ENCODE peak calls at places on chromosomes 16 and 17, in seven cellular contexts. G is AG10803, T is left ventricle myocardium inferior, K is breast epithelium, M is HFF-Myc, A is mammary epithelial cell, Q is body of pancreas. V is an unnamed sample.

GRCh38 chr17:82823004-82823403 is 16.8 kb downstream of the ZNF750 start:
- DNase-seq in T (no peak), G (no peak), M (no peak), Q (no peak), K (no peak), A (no peak), V (no peak)

GRCh38 chr17:10683853-10684252 is 13.5 kb downstream of the SCO1 start:
- DNase-seq in Q (no peak), K (no peak), A (peak), M (no peak), T (no peak), G (peak), V (no peak)

GRCh38 chr17:37743875-37744632 is 805 bp downstream of the HNF1B start:
- DNase-seq in G (no peak), M (no peak), A (no peak), Q (peak), K (no peak), T (no peak), V (no peak)

GRCh38 chr16:87766485-87766797 is 655 bp upstream of the KLHDC4 start:
- DNase-seq in K (no peak), Q (peak), M (no peak), G (no peak), A (no peak), T (no peak), V (no peak)

GRCh38 chr17:83136931-83137330 is 57.5 kb downstream of the METRNL start:
- DNase-seq in G (no peak), M (no peak), T (no peak), A (no peak), K (peak), Q (no peak), V (no peak)

GRCh38 chr17:14228903-14229302 is 7.8 kb downstream of the CDRT15 start:
- DNase-seq in K (no peak), A (no peak), Q (no peak), G (peak), M (peak), T (no peak), V (peak)

GRCh38 chr16:48617711-48618148 is 7.8 kb upstream of the N4BP1 start:
- DNase-seq in T (peak), M (no peak), K (no peak), Q (peak), G (peak), A (no peak), V (peak)

GRCh38 chr16:16092925-16093624 is 130.2 kb downstream of the ABCC6 start:
- DNase-seq in M (no peak), T (no peak), A (no peak), G (peak), Q (peak), K (no peak), V (no peak)

GRCh38 chr17:37648555-37648954 is 5.3 kb upstream of the DDX52 start:
- DNase-seq in A (peak), Q (no peak), K (no peak), G (peak), M (peak), T (no peak), V (peak)

GRCh38 chr16:85028638-85029412 is 1.2 kb downstream of the KIAA0513 start:
- DNase-seq in K (no peak), A (peak), M (no peak), Q (peak), G (peak), T (no peak), V (no peak)

GRCh38 chr17:49571764-49572163 is 3.9 kb upstream of the NXPH3 start:
- DNase-seq in M (no peak), Q (no peak), G (no peak), A (no peak), K (no peak), T (no peak), V (no peak)

GRCh38 chr17:79549111-79549915 is 61.5 kb downstream of the RBFOX3 start:
- DNase-seq in M (no peak), T (no peak), Q (no peak), A (no peak), G (no peak), K (no peak), V (no peak)

GRCh38 chr17:45241315-45242011 is 19.8 kb downstream of the FMNL1 start:
- DNase-seq in Q (no peak), K (no peak), T (no peak), M (no peak), G (no peak), A (no peak), V (no peak)

GRCh38 chr16:3720418-3720817 is 3.1 kb upstream of the TRAP1 start:
- DNase-seq in M (no peak), T (no peak), K (no peak), Q (no peak), G (no peak), A (no peak), V (no peak)

GRCh38 chr17:41500131-41500911 is 5.1 kb downstream of the KRT13 start:
- DNase-seq in A (peak), K (no peak), T (no peak), G (peak), Q (no peak), M (peak), V (no peak)

GRCh38 chr16:11621539-11621919 is 34.8 kb upstream of the LITAF start:
- DNase-seq in M (no peak), A (no peak), T (no peak), G (no peak), K (no peak), Q (no peak), V (no peak)

GRCh38 chr16:77877712-77878111 is 89.3 kb downstream of the VAT1L start:
- DNase-seq in M (peak), K (no peak), T (no peak), A (peak), G (peak), Q (no peak), V (no peak)

GRCh38 chr16:65121870-65122723 is at the start of gene CDH11:
- DNase-seq in T (peak), K (no peak), A (peak), M (no peak), G (peak), Q (peak), V (peak)

GRCh38 chr16:30005341-30006094 is 5.3 kb downstream of the DOC2A start:
- DNase-seq in G (peak), K (no peak), A (no peak), Q (peak), M (no peak), T (no peak), V (peak)

GRCh38 chr16:22008215-22009142 is 568 bp downstream of the MOSMO start:
- DNase-seq in T (no peak), M (no peak), G (no peak), A (no peak), K (no peak), Q (peak), V (no peak)

GRCh38 chr17:52157603-52158449 is 688 bp downstream of the CA10 start:
- DNase-seq in G (no peak), K (no peak), T (no peak), A (no peak), M (no peak), Q (no peak), V (no peak)

GRCh38 chr17:82884923-82885322 is 45.1 kb upstream of the ZNF750 start:
- DNase-seq in A (no peak), T (no peak), Q (no peak), G (no peak), M (no peak), K (no peak), V (no peak)

GRCh38 chr17:49508061-49508865 is 13.2 kb downstream of the NGFR start:
- DNase-seq in T (no peak), M (peak), G (peak), Q (no peak), K (peak), A (peak), V (peak)

GRCh38 chr17:29722411-29723198 is 99.9 kb upstream of the CORO6 start:
- DNase-seq in G (peak), A (no peak), M (peak), T (no peak), Q (peak), K (no peak), V (peak)

GRCh38 chr17:7263071-7263800 is 958 bp upstream of the CLDN7 start:
- DNase-seq in Q (peak), G (no peak), A (no peak), T (no peak), K (peak), M (no peak), V (no peak)

GRCh38 chr16:12122202-12122601 is 145.7 kb downstream of the SNX29 start:
- DNase-seq in A (no peak), T (no peak), G (no peak), K (no peak), Q (no peak), M (no peak), V (no peak)

GRCh38 chr16:4265676-4266075 is 7.1 kb downstream of the TFAP4 start:
- DNase-seq in Q (peak), A (no peak), M (no peak), G (no peak), K (no peak), T (no peak), V (no peak)

GRCh38 chr17:27338536-27338985 is 44.6 kb downstream of the WSB1 start:
- DNase-seq in K (no peak), T (no peak), M (no peak), Q (no peak), G (no peak), A (no peak), V (no peak)

GRCh38 chr17:59093702-59094231 is 12.9 kb downstream of the TRIM37 start:
- DNase-seq in K (no peak), A (peak), T (peak), G (peak), Q (peak), M (peak), V (peak)

GRCh38 chr16:89375686-89376085 is 114.7 kb downstream of the ANKRD11 start:
- DNase-seq in T (no peak), Q (no peak), A (no peak), M (no peak), K (no peak), G (no peak), V (no peak)

GRCh38 chr16:89373355-89374110 is 116.8 kb downstream of the ANKRD11 start:
- DNase-seq in K (no peak), G (peak), M (no peak), A (no peak), Q (no peak), T (no peak), V (no peak)

GRCh38 chr16:89375021-89375420 is 115.3 kb downstream of the ANKRD11 start:
- DNase-seq in K (no peak), A (no peak), G (no peak), T (no peak), Q (no peak), M (no peak), V (no peak)

GRCh38 chr16:89371968-89372634 is 118.3 kb downstream of the ANKRD11 start:
- DNase-seq in T (no peak), A (no peak), Q (no peak), M (no peak), K (no peak), G (no peak), V (no peak)

DNA sequence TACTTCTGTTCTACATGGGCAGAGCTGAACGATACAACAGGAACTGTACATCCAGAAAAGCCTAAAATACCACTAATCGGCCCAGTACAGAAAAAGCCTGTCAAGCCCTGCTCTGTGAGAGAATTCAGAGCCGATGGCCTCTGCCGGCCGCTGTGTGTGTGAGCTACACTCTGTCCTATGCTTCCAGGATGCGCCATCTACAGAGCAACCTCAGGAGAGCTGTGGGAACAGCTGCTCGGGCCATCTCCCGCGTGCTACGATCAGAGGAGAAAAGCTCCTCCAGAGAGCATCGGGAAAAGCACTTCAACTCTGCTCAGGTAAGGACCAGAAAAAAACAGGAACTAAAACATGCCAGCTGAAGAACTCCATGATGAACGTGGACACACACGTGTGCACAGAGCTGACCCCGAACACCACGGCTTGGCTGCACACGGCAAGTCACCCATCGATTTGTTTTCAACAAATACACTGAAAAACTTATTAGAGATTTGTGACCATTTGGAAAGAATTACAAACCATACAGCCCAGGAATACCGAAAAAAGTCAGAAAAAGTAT is 115.9 kb downstream of the ANKRD11 start:
- DNase-seq in M (no peak), Q (no peak), A (no peak), G (no peak), T (no peak), K (no peak), V (no peak)
- TF ChIP-seq CTCF in M (no peak), Q (no peak), A (no peak), G (no peak), T (peak), K (no peak), V (peak)

GRCh38 chr17:73953206-73954033 is 250.1 kb upstream of the RPL38 start:
- DNase-seq in A (no peak), K (no peak), T (no peak), M (no peak), Q (no peak), G (no peak), V (no peak)

GRCh38 chr17:73952136-73952497 is 251.4 kb upstream of the RPL38 start:
- DNase-seq in T (no peak), G (no peak), A (no peak), Q (no peak), M (no peak), K (no peak), V (no peak)

GRCh38 chr17:73950515-73950914 is 253.0 kb upstream of the RPL38 start:
- DNase-seq in G (no peak), T (no peak), M (no peak), A (no peak), K (no peak), Q (no peak), V (no peak)

GRCh38 chr17:73954981-73955380 is 248.5 kb upstream of the RPL38 start:
- DNase-seq in K (no peak), A (no peak), M (no peak), T (no peak), Q (no peak), G (no peak), V (no peak)

GRCh38 chr17:73952498-73953205 is 250.8 kb upstream of the RPL38 start:
- DNase-seq in K (no peak), G (no peak), T (peak), Q (no peak), M (no peak), A (no peak), V (no peak)
- TF ChIP-seq CTCF in K (no peak), G (peak), T (peak), Q (peak), M (peak), A (peak), V (no peak)

DNA sequence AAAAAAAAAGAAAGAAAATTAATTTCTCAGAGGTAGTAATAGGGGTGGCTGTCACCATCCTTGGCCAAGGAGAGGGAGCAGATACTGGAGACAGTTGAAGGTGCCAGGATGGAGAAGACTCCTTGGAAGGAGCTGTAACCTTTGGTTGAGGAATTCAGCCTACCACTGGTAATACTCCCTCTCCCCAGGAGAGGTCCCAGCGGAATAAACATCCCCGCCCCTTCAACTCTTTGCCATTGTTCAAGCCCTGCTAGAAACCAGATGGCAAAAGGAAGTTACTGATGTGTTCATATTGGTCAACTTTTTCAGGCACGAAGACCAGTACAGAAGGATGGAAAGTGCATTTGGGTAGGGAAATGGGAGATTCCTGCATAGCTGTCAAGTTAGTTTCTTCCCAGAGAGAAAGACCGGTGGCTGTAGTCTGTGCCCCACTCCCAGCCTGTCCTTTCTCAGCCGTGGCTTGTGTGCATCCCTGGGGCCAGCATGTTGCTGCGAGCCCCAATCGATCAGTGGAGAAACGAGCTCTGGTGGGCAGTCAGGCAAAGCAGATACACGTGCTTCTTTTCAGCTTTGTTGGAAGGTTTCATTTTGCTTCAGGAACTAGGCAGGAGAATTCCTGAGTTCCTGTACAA is 612.1 kb downstream of the MAF start:
- DNase-seq in M (no peak), T (no peak), G (no peak), A (no peak), Q (no peak), K (no peak), V (no peak)
- TF ChIP-seq CTCF in M (no peak), T (no peak), G (no peak), A (no peak), Q (no peak), K (no peak), V (no peak)

GRCh38 chr16:64047878-64048277 is 1074.0 kb downstream of the CDH11 start:
- DNase-seq in K (no peak), A (no peak), T (no peak), M (no peak), Q (no peak), G (no peak), V (no peak)

GRCh38 chr16:64047207-64047606 is 1074.7 kb downstream of the CDH11 start:
- DNase-seq in K (no peak), Q (no peak), T (no peak), A (no peak), M (no peak), G (no peak), V (no peak)

DNA sequence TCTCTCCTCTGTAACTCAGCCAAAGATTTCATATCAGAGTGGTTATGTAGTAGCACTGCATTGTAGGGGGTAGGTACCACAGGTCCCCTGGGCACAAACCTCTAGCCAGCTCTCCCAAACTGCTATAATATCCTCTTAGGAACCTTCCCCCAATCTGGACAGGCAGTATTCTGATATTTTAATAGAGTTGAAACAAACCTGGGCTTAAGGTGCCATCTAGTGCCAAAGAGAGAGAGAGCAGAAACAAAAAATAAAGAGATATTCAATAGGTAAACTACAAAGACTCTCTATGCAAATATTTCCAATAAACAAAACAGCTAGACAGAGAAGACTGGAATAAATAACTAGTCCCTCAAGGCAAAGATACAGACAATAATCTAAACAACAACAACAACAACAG is 1070.0 kb downstream of the CDH11 start:
- DNase-seq in Q (no peak), T (no peak), A (peak), M (peak), K (no peak), G (peak), V (no peak)
- TF ChIP-seq CTCF in Q (peak), T (peak), A (peak), M (peak), K (no peak), G (peak), V (peak)

GRCh38 chr17:56125830-56126819 is 27.1 kb upstream of the ANKFN1 start:
- DNase-seq in K (no peak), G (peak), M (peak), Q (peak), A (peak), T (no peak), V (peak)

GRCh38 chr17:56119191-56119590 is 34.1 kb upstream of the ANKFN1 start:
- DNase-seq in Q (no peak), T (no peak), M (no peak), G (no peak), A (no peak), K (no peak), V (no peak)

GRCh38 chr17:56121661-56122060 is 31.6 kb upstream of the ANKFN1 start:
- DNase-seq in A (no peak), T (no peak), K (no peak), G (no peak), M (no peak), Q (no peak), V (no peak)
- TF ChIP-seq CTCF in A (peak), T (no peak), K (no peak), G (peak), M (no peak), Q (no peak), V (no peak)

GRCh38 chr17:60586288-60586974 is 13.6 kb upstream of the PPM1D start:
- DNase-seq in G (peak), K (no peak), A (no peak), T (no peak), M (no peak), Q (no peak), V (no peak)
- TF ChIP-seq CTCF in G (peak), K (no peak), A (peak), T (peak), M (no peak), Q (no peak), V (peak)